ENCODE peak calls at places on chromosomes 6 and 20, in five cellular contexts. U, V, W, M and P are unnamed samples. For H3K4me1 and H3K9me3, the result is how much of the 10 kb centered on the place peaks cover.

GRCh38 chr20:39850821-39851330 is 838.2 kb downstream of the MAFB start:
- DNase-seq in M (no peak), U (no peak), W (no peak), V (no peak), P (no peak)

GRCh38 chr6:108655840-108656650 is 95.3 kb downstream of the FOXO3 start:
- DNase-seq in M (no peak), V (peak), W (no peak), U (no peak), P (no peak)

GRCh38 chr20:46552460-46553420 is 2.3 kb upstream of the OCSTAMP start:
- DNase-seq in V (no peak), U (no peak), W (no peak), M (no peak), P (no peak)

GRCh38 chr20:51404297-51405060 is 138.0 kb downstream of the NFATC2 start:
- DNase-seq in U (peak), V (no peak), W (no peak), M (no peak), P (no peak)

GRCh38 chr6:3323148-3323547 is 64.4 kb downstream of the PSMG4 start:
- DNase-seq in V (no peak), W (no peak), U (no peak), M (no peak), P (no peak)

GRCh38 chr6:164109770-164110140 is 695.2 kb downstream of the QKI start:
- DNase-seq in W (peak), M (peak), U (no peak), V (peak), P (no peak)

GRCh38 chr20:6034134-6034969 is 19.5 kb downstream of the LRRN4 start:
- DNase-seq in M (no peak), U (no peak), V (peak), W (no peak), P (no peak)

GRCh38 chr6:52390361-52390727 is 28.4 kb downstream of the PAQR8 start:
- DNase-seq in M (no peak), V (peak), U (no peak), W (no peak), P (no peak)

GRCh38 chr6:22231616-22232015 is 65.2 kb downstream of the PRL start:
- DNase-seq in W (no peak), M (no peak), V (no peak), U (no peak), P (no peak)

GRCh38 chr20:4469910-4470309 is 251.8 kb upstream of the PRND start:
- DNase-seq in U (no peak), W (no peak), V (no peak), M (no peak), P (no peak)

GRCh38 chr6:45697605-45698004 is 318.1 kb downstream of the CLIC5 start:
- DNase-seq in W (no peak), V (peak), M (no peak), U (no peak), P (no peak)

GRCh38 chr6:156862711-156863110 is 85.5 kb downstream of the ARID1B start:
- DNase-seq in U (no peak), M (no peak), W (no peak), V (no peak), P (no peak)

GRCh38 chr6:45851001-45851400 is 164.7 kb downstream of the CLIC5 start:
- DNase-seq in W (no peak), M (no peak), U (no peak), V (no peak), P (no peak)

GRCh38 chr20:61724376-61724775 is 341.3 kb downstream of the TAF4 start:
- DNase-seq in U (peak), W (no peak), M (no peak), V (no peak), P (no peak)

GRCh38 chr20:46375771-46376170 is 30.6 kb downstream of the ELMO2 start:
- DNase-seq in W (no peak), M (no peak), U (no peak), V (peak), P (no peak)

GRCh38 chr6:91387290-91388062 is 800.6 kb upstream of the MAP3K7 start:
- DNase-seq in W (no peak), U (no peak), M (no peak), V (no peak), P (no peak)

GRCh38 chr6:128487055-128487454 is 33.3 kb downstream of the PTPRK start:
- DNase-seq in W (no peak), M (no peak), U (no peak), V (no peak), P (no peak)

GRCh38 chr6:10837009-10837691 is 1.2 kb downstream of the MAK start:
- DNase-seq in V (peak), W (peak), M (no peak), U (peak), P (no peak)

GRCh38 chr6:105851181-105851580 is 235.0 kb upstream of the PRDM1 start:
- DNase-seq in W (no peak), V (no peak), U (no peak), M (no peak), P (no peak)

GRCh38 chr20:37903317-37904007 is 535 bp downstream of the VSTM2L start:
- DNase-seq in V (no peak), W (no peak), M (no peak), U (no peak), P (no peak)

GRCh38 chr6:167573461-167574215 is 248.8 kb downstream of the TTLL2 start:
- DNase-seq in W (no peak), V (peak), U (no peak), M (no peak), P (no peak)

GRCh38 chr6:142416179-142416578 is 114.4 kb downstream of the ADGRG6 start:
- DNase-seq in U (no peak), M (no peak), W (no peak), V (peak), P (no peak)

GRCh38 chr20:20568604-20569205 is 143.7 kb downstream of the RALGAPA2 start:
- DNase-seq in W (no peak), M (no peak), V (peak), U (no peak), P (no peak)

GRCh38 chr20:38084425-38084951 is 50.9 kb downstream of the RPRD1B start:
- DNase-seq in V (peak), U (no peak), W (no peak), M (no peak), P (no peak)

GRCh38 chr6:36028887-36029324 is 1.3 kb downstream of the MAPK14 start:
- DNase-seq in U (peak), W (peak), V (peak), M (peak), P (peak)
- H3K4me1 ChIP-seq in U (under half), W (under half), V (under half), M (under half), P (under half)

DNA sequence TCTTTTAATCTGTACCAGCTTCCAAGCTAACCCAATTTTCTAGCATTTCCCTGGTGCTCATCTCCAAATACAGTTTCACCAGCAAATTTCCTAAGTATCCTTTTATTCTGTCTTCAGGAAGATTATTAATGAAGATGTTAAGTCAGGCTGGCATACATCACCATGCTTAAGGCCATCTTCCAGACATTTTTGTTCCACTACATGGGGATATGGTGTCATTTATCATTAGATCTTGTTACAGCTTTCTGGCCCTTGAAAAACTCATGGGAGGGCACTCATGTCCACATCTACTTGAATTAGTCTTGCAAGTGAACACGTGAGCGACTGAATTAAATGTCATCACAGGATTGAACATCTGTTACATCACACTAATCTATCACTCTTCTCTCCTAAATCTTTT is 80.8 kb downstream of the MTFR2 start:
- DNase-seq in U (no peak), V (no peak), W (no peak), M (no peak), P (no peak)
- H3K9me3 ChIP-seq in U (under half), V (under half), W (under half), M (under half), P (under half)

GRCh38 chr6:137936798-137937197 is 69.7 kb downstream of the TNFAIP3 start:
- DNase-seq in U (no peak), V (no peak), W (no peak), M (no peak), P (no peak)
- H3K4me1 ChIP-seq in U (under half), V (under half), W (under half), M (under half), P (under half)

GRCh38 chr20:31394900-31395299 is 4.5 kb upstream of the DEFB119 start:
- DNase-seq in U (no peak), M (no peak), W (no peak), V (no peak), P (no peak)

GRCh38 chr20:31392836-31393235 is 2.4 kb upstream of the DEFB119 start:
- DNase-seq in U (no peak), M (no peak), W (no peak), V (no peak), P (no peak)

GRCh38 chr20:31390490-31390889 is at the start of gene DEFB119:
- DNase-seq in V (no peak), M (no peak), U (no peak), W (no peak), P (no peak)
- H3K9me3 ChIP-seq in V (under half), M (under half), U (under half), W (under half), P (under half)

DNA sequence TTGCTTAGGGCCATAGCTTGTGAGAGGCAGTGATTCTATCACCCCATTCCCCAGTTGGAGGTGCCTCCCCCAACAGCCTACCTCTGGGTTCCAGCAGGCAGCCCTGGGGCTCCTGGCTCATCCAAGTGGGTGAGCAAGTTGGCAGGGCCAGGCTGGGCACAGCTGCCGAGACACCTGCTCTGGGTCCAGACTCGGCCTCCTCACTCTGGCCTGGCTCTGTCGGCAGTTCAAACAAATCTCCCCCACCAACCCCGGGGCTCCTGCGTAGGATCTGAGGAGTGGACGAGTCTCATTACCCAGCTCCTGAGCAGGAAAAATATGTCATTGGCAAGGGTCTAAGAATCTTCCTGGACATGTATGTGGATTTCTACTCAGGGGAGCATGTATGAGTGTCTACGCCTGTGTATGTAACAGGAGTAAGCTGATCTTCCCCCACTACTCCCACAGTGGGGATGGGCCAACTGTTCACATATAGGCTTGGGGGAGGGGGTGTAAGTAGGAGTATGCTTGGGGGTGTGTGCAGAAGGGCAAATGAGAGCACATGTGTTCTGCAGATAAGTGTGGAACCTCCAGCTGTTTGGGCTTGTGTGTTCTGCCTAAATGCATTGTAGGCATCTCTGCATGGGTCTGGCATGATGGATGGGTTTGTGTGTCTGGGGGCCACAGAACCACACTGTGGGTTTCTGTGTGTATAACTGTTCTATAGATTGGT is 2.0 kb downstream of the ID1 start:
- DNase-seq in M (no peak), U (peak), W (no peak), V (peak), P (no peak)
- H3K4me1 ChIP-seq in M (under half), U (under half), W (under half), V (under half), P (under half)